ENCODE peak calls at places on chromosomes 7 and 10, in six cellular contexts. N, B, Y, S, I and F are unnamed samples.
A peak's percentile ranks its signal among the peaks of the same experiment; 100 is the strongest.

GRCh38 chr7:16933296-16934248 is 51.8 kb upstream of the AGR3 start:
- DNase-seq in N (no peak), B (peak; percentile 53), Y (no peak), S (no peak), I (no peak), F (no peak)

GRCh38 chr10:31291123-31291522 is 27.9 kb upstream of the ZEB1 start:
- DNase-seq in N (no peak), B (no peak), Y (no peak), S (no peak), I (no peak), F (no peak)

GRCh38 chr10:75619636-75620035 is 188.2 kb downstream of the LRMDA start:
- DNase-seq in N (no peak), B (no peak), Y (no peak), S (no peak), I (no peak), F (no peak)

GRCh38 chr10:97229322-97229721 is 43.6 kb upstream of the SLIT1 start:
- DNase-seq in N (no peak), B (no peak), Y (no peak), S (peak; percentile 18), I (peak; percentile 81), F (peak; percentile 65)

GRCh38 chr10:20659225-20659624 is 237.9 kb downstream of the NEBL start:
- DNase-seq in N (no peak), B (no peak), Y (no peak), S (no peak), I (no peak), F (peak; percentile 39)

GRCh38 chr7:55250313-55250712 is 114.8 kb upstream of the LANCL2 start:
- DNase-seq in N (peak; percentile 84), B (no peak), Y (no peak), S (no peak), I (no peak), F (peak; percentile 45)

GRCh38 chr7:101494602-101495329 is 132.1 kb downstream of the COL26A1 start:
- DNase-seq in N (peak; percentile 72), B (no peak), Y (no peak), S (no peak), I (no peak), F (no peak)

GRCh38 chr7:1848013-1848640 is 178.1 kb downstream of the ELFN1 start:
- DNase-seq in N (no peak), B (peak; percentile 38), Y (peak; percentile 61), S (no peak), I (no peak), F (no peak)

GRCh38 chr10:11292576-11293302 is 275.1 kb downstream of the CELF2 start:
- DNase-seq in N (no peak), B (no peak), Y (no peak), S (no peak), I (no peak), F (no peak)

GRCh38 chr10:93062499-93063216 is 2.1 kb downstream of the CYP26C1 start:
- DNase-seq in N (peak; percentile 85), B (peak; percentile 57), Y (peak; percentile 64), S (peak; percentile 30), I (peak; percentile 44), F (peak; percentile 67)

GRCh38 chr10:124792998-124793352 is 1.3 kb upstream of the EEF1AKMT2 start:
- DNase-seq in N (no peak), B (no peak), Y (no peak), S (no peak), I (no peak), F (no peak)

GRCh38 chr7:111750168-111750715 is 187.9 kb upstream of the IMMP2L start:
- DNase-seq in N (no peak), B (no peak), Y (no peak), S (no peak), I (no peak), F (no peak)

GRCh38 chr10:78754269-78755074 is 314.3 kb upstream of the ZMIZ1 start:
- DNase-seq in N (peak; percentile 46), B (no peak), Y (no peak), S (peak; percentile 81), I (peak; percentile 90), F (no peak)

GRCh38 chr7:1716263-1717094 is 46.4 kb downstream of the ELFN1 start:
- DNase-seq in N (no peak), B (no peak), Y (no peak), S (peak; percentile 35), I (peak; percentile 40), F (peak; percentile 19)

GRCh38 chr10:635088-635861 is 54.2 kb downstream of the DIP2C start:
- DNase-seq in N (no peak), B (peak; percentile 41), Y (peak; percentile 62), S (no peak), I (no peak), F (no peak)

GRCh38 chr10:30176776-30177533 is 117.6 kb upstream of the JCAD start:
- DNase-seq in N (no peak), B (no peak), Y (no peak), S (peak; percentile 57), I (peak; percentile 50), F (no peak)

DNA sequence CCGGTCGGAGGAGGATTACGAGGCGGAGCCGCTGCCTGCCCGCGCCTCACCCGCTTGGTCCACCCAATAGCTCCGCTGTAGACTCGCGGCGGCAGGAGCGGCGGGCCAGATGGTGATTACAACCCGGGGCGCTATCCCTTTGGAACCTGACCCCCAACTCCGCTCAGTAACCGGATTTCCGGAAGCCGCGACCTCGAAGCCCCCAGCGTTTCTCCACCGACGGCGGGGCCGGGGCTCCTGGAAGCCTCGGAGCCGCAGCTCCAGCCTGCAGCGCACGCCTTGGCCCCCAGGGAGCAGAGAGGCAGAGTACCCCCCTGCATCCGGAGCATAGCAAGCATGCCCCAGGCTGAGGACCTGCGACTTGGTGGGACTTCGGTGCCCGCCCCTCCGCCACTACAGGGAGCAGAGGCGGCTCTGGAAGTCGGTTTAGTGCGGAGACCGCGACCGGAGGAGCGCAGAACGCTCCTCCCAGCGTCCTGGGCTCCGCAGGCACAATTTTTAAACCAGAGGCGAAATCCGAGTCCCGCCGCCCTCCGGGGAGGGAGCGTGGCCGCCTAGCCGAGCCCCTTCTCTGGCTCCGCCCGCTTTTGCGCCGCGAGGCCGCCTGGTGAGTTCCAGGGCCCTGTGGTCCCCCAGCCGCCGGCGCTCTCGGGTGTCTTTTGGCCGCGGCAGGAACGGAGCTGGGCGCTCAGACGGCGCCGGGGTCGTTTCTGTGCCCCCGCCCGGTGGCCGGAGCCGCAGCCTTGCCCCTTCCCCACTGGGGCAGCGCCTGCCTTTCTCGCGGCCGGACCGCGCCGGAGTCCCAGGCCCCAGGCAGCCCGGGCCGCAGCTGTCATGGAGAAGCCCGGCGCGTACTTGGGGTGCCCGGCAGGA is 28.2 kb upstream of the BMS1 start:
- DNase-seq in N (peak; percentile 77), B (peak; percentile 53), Y (peak; percentile 71), S (peak; percentile 24), I (no peak), F (peak; percentile 21)
- H3K4me3 ChIP-seq in N (peak overlapping the region; percentile 74), B (peak overlapping the region; percentile 61), Y (peak overlapping the region; percentile 52), S (peak overlapping the region; percentile 54), I (peak overlapping the region; percentile 38), F (peak overlapping the region; percentile 45)

DNA sequence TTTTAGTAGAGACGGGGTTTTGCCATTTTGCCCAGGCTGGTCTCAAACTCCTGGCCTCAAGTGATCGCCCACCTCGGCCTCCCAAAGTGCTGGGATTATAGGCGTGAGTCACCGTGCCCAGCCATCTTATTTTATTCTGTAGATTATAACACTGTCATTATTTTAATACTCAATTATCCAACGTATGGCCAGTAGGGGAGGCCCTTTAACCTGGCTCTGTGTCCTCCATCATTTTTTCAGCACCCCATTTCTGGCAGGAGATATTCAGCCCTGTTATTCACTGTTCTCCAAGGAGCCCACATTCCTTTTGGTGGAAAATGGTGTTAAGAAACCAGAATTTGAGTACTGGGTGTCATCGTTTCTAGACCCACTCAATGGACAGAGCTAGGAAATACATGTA is 31.5 kb downstream of the PDSS1 start:
- DNase-seq in N (no peak), B (no peak), Y (no peak), S (no peak), I (no peak), F (no peak)
- TF ChIP-seq CTCF in N (peak; percentile 27), B (no peak), Y (no peak), S (peak; percentile 3), I (peak; percentile 14), F (peak; percentile 5)

GRCh38 chr10:98435178-98435577 is 11.6 kb downstream of the HPS1 start:
- DNase-seq in N (no peak), B (no peak), Y (no peak), S (no peak), I (no peak), F (no peak)
- H3K4me3 ChIP-seq in N (no peak overlapping the region), B (no peak overlapping the region), Y (no peak overlapping the region), S (no peak overlapping the region), I (no peak overlapping the region), F (no peak overlapping the region)

DNA sequence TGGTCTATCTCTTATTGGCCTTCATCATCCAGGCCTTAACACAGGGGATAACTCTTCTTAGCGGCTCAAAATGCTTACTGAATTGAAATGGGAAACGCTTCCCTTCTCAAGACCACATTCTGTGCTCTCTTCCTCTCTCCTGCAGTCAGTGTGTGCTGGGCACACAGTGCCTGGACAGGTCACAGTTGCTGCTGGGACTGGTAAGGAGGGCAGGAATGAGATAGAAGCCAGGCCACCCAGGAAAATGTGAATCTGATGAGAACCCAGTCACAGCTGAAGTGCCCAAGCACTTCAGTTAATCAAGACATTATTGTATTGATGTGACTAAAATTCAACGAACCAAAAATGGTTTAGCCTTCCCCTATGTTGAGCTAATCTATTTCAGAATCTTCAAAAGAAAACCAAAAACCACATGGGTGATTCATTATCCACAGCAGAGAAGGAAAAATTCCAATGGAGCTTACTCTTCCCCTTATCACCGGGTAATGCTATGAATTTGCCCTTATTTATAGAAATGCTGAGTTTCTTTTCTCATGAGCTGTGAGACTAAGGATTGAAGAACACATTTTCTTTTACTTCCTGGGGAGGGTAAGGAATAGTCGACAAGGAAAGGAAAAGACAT is 41.2 kb upstream of the PLPP4 start:
- DNase-seq in N (no peak), B (no peak), Y (no peak), S (no peak), I (peak; percentile 38), F (peak; percentile 52)
- TF ChIP-seq CTCF in N (no peak), B (no peak), Y (no peak), S (no peak), I (no peak), F (no peak)

GRCh38 chr10:52486840-52487611 is 172.9 kb downstream of the DKK1 start:
- DNase-seq in N (no peak), B (no peak), Y (no peak), S (peak; percentile 81), I (peak; percentile 92), F (peak; percentile 89)
- H3K4me3 ChIP-seq in N (no peak overlapping the region), B (no peak overlapping the region), Y (no peak overlapping the region), S (no peak overlapping the region), I (no peak overlapping the region), F (no peak overlapping the region)

GRCh38 chr7:155317114-155317434 is 19.4 kb downstream of the INSIG1 start:
- DNase-seq in N (no peak), B (no peak), Y (no peak), S (no peak), I (no peak), F (no peak)
- TF ChIP-seq CTCF in N (no peak), B (no peak), Y (no peak), S (no peak), I (no peak), F (no peak)

DNA sequence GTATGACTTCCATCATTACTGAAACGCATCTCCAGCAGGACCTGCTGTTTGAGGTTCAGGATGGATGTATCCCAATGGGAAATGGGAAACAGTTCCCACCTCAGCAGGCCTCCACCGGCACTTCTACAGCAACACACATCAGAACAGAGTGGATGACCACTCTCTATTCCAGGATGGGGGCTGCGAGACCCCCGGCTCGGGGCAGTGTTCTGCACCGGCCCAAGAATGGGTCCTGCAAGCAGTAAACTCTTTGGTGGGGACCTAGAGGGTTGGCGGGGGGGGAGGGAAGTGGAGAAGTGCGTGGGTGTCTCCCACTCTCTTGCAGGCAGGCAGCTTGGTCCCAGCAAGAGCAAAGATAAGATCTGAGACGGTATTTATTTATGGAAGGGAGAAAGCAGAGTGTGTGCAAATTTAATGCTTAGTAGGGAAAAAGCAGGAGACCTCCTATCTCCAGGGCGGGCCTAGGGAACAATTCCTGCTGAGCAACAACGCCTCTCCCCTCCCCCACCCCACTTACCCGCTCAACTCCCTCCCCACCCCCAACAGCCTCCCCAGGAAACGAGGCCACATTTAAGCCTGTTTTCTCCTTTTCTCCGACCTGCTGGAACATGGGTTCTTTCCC is 4.0 kb downstream of the SFMBT2 start:
- DNase-seq in N (peak; percentile 73), B (no peak), Y (no peak), S (peak; percentile 15), I (no peak), F (no peak)
- H3K4me3 ChIP-seq in N (peak overlapping the region; percentile 96), B (peak overlapping the region; percentile 74), Y (peak overlapping the region; percentile 69), S (no peak overlapping the region), I (no peak overlapping the region), F (no peak overlapping the region)